ENCODE peak calls at places on chromosome 2, in ten cellular contexts. One of them, this sample, is unnamed.

GRCh38 chr2:132489150-132489549 is 72.5 kb downstream of the GPR39 start:
- DNase-seq in prostate gland: no peak
- DNase-seq in colonic mucosa: no peak
- DNase-seq in mesendoderm: peak; percentile 76
- DNase-seq in left ventricle myocardium inferior: peak; percentile 16
- DNase-seq in cardiac muscle cell: peak; percentile 86
- DNase-seq in fibroblast of lung: peak; percentile 28
- DNase-seq in CD8-positive, alpha-beta memory T cell: no peak
- DNase-seq in heart right ventricle: peak; percentile 21
- DNase-seq in SK-N-SH: no peak
- DNase-seq in this sample: no peak

GRCh38 chr2:135337066-135337465 is 194.0 kb downstream of the ZRANB3 start:
- DNase-seq in heart right ventricle: no peak
- DNase-seq in cardiac muscle cell: no peak
- DNase-seq in mesendoderm: no peak
- DNase-seq in fibroblast of lung: peak; percentile 9
- DNase-seq in left ventricle myocardium inferior: no peak
- DNase-seq in CD8-positive, alpha-beta memory T cell: no peak
- DNase-seq in prostate gland: no peak
- DNase-seq in SK-N-SH: no peak
- DNase-seq in colonic mucosa: no peak
- DNase-seq in this sample: no peak

GRCh38 chr2:60569680-60570111 is 16.2 kb upstream of the BCL11A start:
- DNase-seq in heart right ventricle: no peak
- DNase-seq in colonic mucosa: no peak
- DNase-seq in left ventricle myocardium inferior: no peak
- DNase-seq in SK-N-SH: no peak
- DNase-seq in prostate gland: no peak
- DNase-seq in CD8-positive, alpha-beta memory T cell: no peak
- DNase-seq in mesendoderm: peak; percentile 56
- DNase-seq in cardiac muscle cell: peak; percentile 2
- DNase-seq in fibroblast of lung: no peak
- DNase-seq in this sample: no peak

GRCh38 chr2:167626301-167626700 is 621.1 kb downstream of the STK39 start:
- DNase-seq in cardiac muscle cell: no peak
- DNase-seq in CD8-positive, alpha-beta memory T cell: no peak
- DNase-seq in fibroblast of lung: no peak
- DNase-seq in prostate gland: no peak
- DNase-seq in heart right ventricle: no peak
- DNase-seq in mesendoderm: no peak
- DNase-seq in SK-N-SH: no peak
- DNase-seq in left ventricle myocardium inferior: no peak
- DNase-seq in colonic mucosa: no peak
- DNase-seq in this sample: no peak

GRCh38 chr2:160293401-160293911 is 93.4 kb upstream of the ITGB6 start:
- DNase-seq in mesendoderm: peak; percentile 18
- DNase-seq in heart right ventricle: no peak
- DNase-seq in SK-N-SH: peak; percentile 37
- DNase-seq in prostate gland: no peak
- DNase-seq in fibroblast of lung: peak; percentile 94
- DNase-seq in CD8-positive, alpha-beta memory T cell: no peak
- DNase-seq in colonic mucosa: no peak
- DNase-seq in left ventricle myocardium inferior: no peak
- DNase-seq in cardiac muscle cell: no peak
- DNase-seq in this sample: no peak

GRCh38 chr2:10584242-10584753 is 105.5 kb downstream of the NOL10 start:
- DNase-seq in heart right ventricle: no peak
- DNase-seq in CD8-positive, alpha-beta memory T cell: no peak
- DNase-seq in colonic mucosa: no peak
- DNase-seq in cardiac muscle cell: no peak
- DNase-seq in mesendoderm: no peak
- DNase-seq in prostate gland: no peak
- DNase-seq in SK-N-SH: no peak
- DNase-seq in fibroblast of lung: peak; percentile 27
- DNase-seq in left ventricle myocardium inferior: no peak
- DNase-seq in this sample: peak; percentile 58

GRCh38 chr2:32832821-32833220 is 113.9 kb upstream of the LTBP1 start:
- DNase-seq in SK-N-SH: no peak
- DNase-seq in CD8-positive, alpha-beta memory T cell: no peak
- DNase-seq in mesendoderm: peak; percentile 20
- DNase-seq in colonic mucosa: no peak
- DNase-seq in heart right ventricle: no peak
- DNase-seq in cardiac muscle cell: no peak
- DNase-seq in left ventricle myocardium inferior: no peak
- DNase-seq in fibroblast of lung: peak; percentile 83
- DNase-seq in prostate gland: no peak
- DNase-seq in this sample: peak; percentile 68

GRCh38 chr2:39266906-39267434 is 23.2 kb upstream of the CDKL4 start:
- DNase-seq in CD8-positive, alpha-beta memory T cell: no peak
- DNase-seq in cardiac muscle cell: no peak
- DNase-seq in fibroblast of lung: peak; percentile 7
- DNase-seq in colonic mucosa: no peak
- DNase-seq in mesendoderm: no peak
- DNase-seq in left ventricle myocardium inferior: no peak
- DNase-seq in prostate gland: no peak
- DNase-seq in SK-N-SH: no peak
- DNase-seq in heart right ventricle: no peak
- DNase-seq in this sample: no peak

GRCh38 chr2:55871637-55872036 is 51.9 kb downstream of the EFEMP1 start:
- DNase-seq in fibroblast of lung: no peak
- DNase-seq in colonic mucosa: no peak
- DNase-seq in cardiac muscle cell: no peak
- DNase-seq in SK-N-SH: no peak
- DNase-seq in heart right ventricle: no peak
- DNase-seq in CD8-positive, alpha-beta memory T cell: no peak
- DNase-seq in prostate gland: no peak
- DNase-seq in left ventricle myocardium inferior: no peak
- DNase-seq in mesendoderm: no peak
- DNase-seq in this sample: no peak

GRCh38 chr2:95300391-95300938 is 3.3 kb downstream of the KCNIP3 start:
- DNase-seq in prostate gland: peak; percentile 48
- DNase-seq in CD8-positive, alpha-beta memory T cell: no peak
- DNase-seq in fibroblast of lung: no peak
- DNase-seq in heart right ventricle: no peak
- DNase-seq in mesendoderm: no peak
- DNase-seq in colonic mucosa: peak; percentile 55
- DNase-seq in SK-N-SH: no peak
- DNase-seq in cardiac muscle cell: peak; percentile 22
- DNase-seq in left ventricle myocardium inferior: no peak
- DNase-seq in this sample: no peak

GRCh38 chr2:17638181-17638743 is 97.8 kb downstream of the VSNL1 start:
- DNase-seq in colonic mucosa: no peak
- DNase-seq in CD8-positive, alpha-beta memory T cell: no peak
- DNase-seq in heart right ventricle: no peak
- DNase-seq in fibroblast of lung: no peak
- DNase-seq in SK-N-SH: no peak
- DNase-seq in mesendoderm: no peak
- DNase-seq in prostate gland: no peak
- DNase-seq in left ventricle myocardium inferior: no peak
- DNase-seq in cardiac muscle cell: no peak
- DNase-seq in this sample: no peak

GRCh38 chr2:218807626-218808025 is 24.0 kb downstream of the PRKAG3 start:
- DNase-seq in left ventricle myocardium inferior: no peak
- DNase-seq in heart right ventricle: no peak
- DNase-seq in fibroblast of lung: no peak
- DNase-seq in prostate gland: no peak
- DNase-seq in mesendoderm: no peak
- DNase-seq in CD8-positive, alpha-beta memory T cell: no peak
- DNase-seq in SK-N-SH: no peak
- DNase-seq in colonic mucosa: no peak
- DNase-seq in cardiac muscle cell: no peak
- DNase-seq in this sample: no peak

GRCh38 chr2:71683070-71683469 is 229.7 kb downstream of the DYSF start:
- DNase-seq in colonic mucosa: no peak
- DNase-seq in mesendoderm: no peak
- DNase-seq in left ventricle myocardium inferior: no peak
- DNase-seq in prostate gland: no peak
- DNase-seq in fibroblast of lung: no peak
- DNase-seq in heart right ventricle: no peak
- DNase-seq in cardiac muscle cell: no peak
- DNase-seq in CD8-positive, alpha-beta memory T cell: no peak
- DNase-seq in SK-N-SH: no peak
- DNase-seq in this sample: no peak

GRCh38 chr2:202317080-202317859 is 51.7 kb downstream of the NOP58 start:
- DNase-seq in left ventricle myocardium inferior: peak; percentile 36
- DNase-seq in cardiac muscle cell: no peak
- DNase-seq in mesendoderm: peak; percentile 61
- DNase-seq in fibroblast of lung: peak; percentile 94
- DNase-seq in heart right ventricle: peak; percentile 87
- DNase-seq in prostate gland: peak; percentile 44
- DNase-seq in SK-N-SH: peak; percentile 37
- DNase-seq in colonic mucosa: peak; percentile 86
- DNase-seq in CD8-positive, alpha-beta memory T cell: no peak
- DNase-seq in this sample: no peak

GRCh38 chr2:28662044-28662443 is 89.6 kb upstream of the PPP1CB start:
- DNase-seq in left ventricle myocardium inferior: no peak
- DNase-seq in heart right ventricle: no peak
- DNase-seq in prostate gland: no peak
- DNase-seq in cardiac muscle cell: no peak
- DNase-seq in fibroblast of lung: no peak
- DNase-seq in CD8-positive, alpha-beta memory T cell: no peak
- DNase-seq in SK-N-SH: no peak
- DNase-seq in colonic mucosa: peak; percentile 91
- DNase-seq in mesendoderm: no peak
- DNase-seq in this sample: no peak

GRCh38 chr2:46977266-46977665 is 61.7 kb upstream of the MCFD2 start:
- DNase-seq in SK-N-SH: no peak
- DNase-seq in colonic mucosa: no peak
- DNase-seq in mesendoderm: no peak
- DNase-seq in CD8-positive, alpha-beta memory T cell: no peak
- DNase-seq in heart right ventricle: no peak
- DNase-seq in cardiac muscle cell: no peak
- DNase-seq in left ventricle myocardium inferior: no peak
- DNase-seq in fibroblast of lung: no peak
- DNase-seq in prostate gland: no peak
- DNase-seq in this sample: no peak
- H3K4me1 ChIP-seq in SK-N-SH: no peaks in the 10 kb centered on the region
- H3K4me1 ChIP-seq in colonic mucosa: no peaks in the 10 kb centered on the region
- H3K4me1 ChIP-seq in mesendoderm: no peaks in the 10 kb centered on the region
- H3K4me1 ChIP-seq in CD8-positive, alpha-beta memory T cell: peaks cover 9% of the 10 kb centered on the region
- H3K4me1 ChIP-seq in heart right ventricle: peaks cover 1% of the 10 kb centered on the region
- H3K4me1 ChIP-seq in cardiac muscle cell: no peaks in the 10 kb centered on the region
- H3K4me1 ChIP-seq in left ventricle myocardium inferior: peaks cover 12% of the 10 kb centered on the region
- H3K4me1 ChIP-seq in fibroblast of lung: peaks cover under 1% of the 10 kb centered on the region
- H3K4me1 ChIP-seq in prostate gland: no peaks in the 10 kb centered on the region
- H3K4me1 ChIP-seq in this sample: no peaks in the 10 kb centered on the region

DNA sequence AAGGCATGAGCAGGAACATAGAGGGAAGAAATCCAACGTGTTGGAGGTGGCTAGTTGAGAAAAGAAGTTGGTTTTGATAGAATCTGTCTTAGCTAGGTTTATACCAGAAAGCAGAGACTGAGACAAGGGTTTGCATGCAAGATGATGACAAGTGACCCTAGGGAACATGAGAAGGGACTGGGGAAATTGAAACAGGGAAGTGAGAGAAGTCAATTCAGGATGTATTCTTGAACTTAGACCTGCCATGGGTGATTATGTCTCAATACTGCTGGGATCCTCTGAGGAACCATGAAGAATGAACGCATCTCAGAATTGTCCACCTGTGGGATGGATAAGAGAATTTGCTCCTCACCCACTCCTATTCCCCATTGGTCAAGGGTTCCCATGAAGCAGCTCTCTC is 20.5 kb downstream of the IL36A start:
- DNase-seq in heart right ventricle: no peak
- DNase-seq in cardiac muscle cell: no peak
- DNase-seq in SK-N-SH: no peak
- DNase-seq in left ventricle myocardium inferior: no peak
- DNase-seq in prostate gland: no peak
- DNase-seq in fibroblast of lung: no peak
- DNase-seq in CD8-positive, alpha-beta memory T cell: no peak
- DNase-seq in mesendoderm: no peak
- DNase-seq in colonic mucosa: no peak
- DNase-seq in this sample: no peak
- H3K4me3 ChIP-seq in heart right ventricle: no peak overlapping the region
- H3K4me3 ChIP-seq in cardiac muscle cell: no peak overlapping the region
- H3K4me3 ChIP-seq in SK-N-SH: no peak overlapping the region
- H3K4me3 ChIP-seq in left ventricle myocardium inferior: no peak overlapping the region
- H3K4me3 ChIP-seq in prostate gland: no peak overlapping the region
- H3K4me3 ChIP-seq in fibroblast of lung: no peak overlapping the region
- H3K4me3 ChIP-seq in CD8-positive, alpha-beta memory T cell: no peak overlapping the region
- H3K4me3 ChIP-seq in mesendoderm: no peak overlapping the region
- H3K4me3 ChIP-seq in colonic mucosa: no peak overlapping the region
- H3K4me3 ChIP-seq in this sample: no peak overlapping the region

GRCh38 chr2:45890094-45890646 is 238.7 kb downstream of the PRKCE start:
- DNase-seq in colonic mucosa: no peak
- DNase-seq in CD8-positive, alpha-beta memory T cell: no peak
- DNase-seq in cardiac muscle cell: no peak
- DNase-seq in heart right ventricle: no peak
- DNase-seq in mesendoderm: no peak
- DNase-seq in prostate gland: no peak
- DNase-seq in left ventricle myocardium inferior: no peak
- DNase-seq in SK-N-SH: no peak
- DNase-seq in fibroblast of lung: no peak
- DNase-seq in this sample: no peak
- H3K4me1 ChIP-seq in colonic mucosa: peaks cover under 1% of the 10 kb centered on the region
- H3K4me1 ChIP-seq in CD8-positive, alpha-beta memory T cell: peaks cover 43% of the 10 kb centered on the region
- H3K4me1 ChIP-seq in cardiac muscle cell: peaks cover 86% of the 10 kb centered on the region
- H3K4me1 ChIP-seq in heart right ventricle: peaks cover 59% of the 10 kb centered on the region
- H3K4me1 ChIP-seq in mesendoderm: no peaks in the 10 kb centered on the region
- H3K4me1 ChIP-seq in prostate gland: peaks cover 5% of the 10 kb centered on the region
- H3K4me1 ChIP-seq in left ventricle myocardium inferior: peaks cover 60% of the 10 kb centered on the region
- H3K4me1 ChIP-seq in SK-N-SH: peaks cover 11% of the 10 kb centered on the region
- H3K4me1 ChIP-seq in fibroblast of lung: peaks cover 14% of the 10 kb centered on the region
- H3K4me1 ChIP-seq in this sample: no peaks in the 10 kb centered on the region

GRCh38 chr2:64654993-64655666 is 1.4 kb upstream of the SERTAD2 start:
- DNase-seq in left ventricle myocardium inferior: no peak
- DNase-seq in mesendoderm: no peak
- DNase-seq in prostate gland: no peak
- DNase-seq in SK-N-SH: no peak
- DNase-seq in fibroblast of lung: peak; percentile 45
- DNase-seq in colonic mucosa: no peak
- DNase-seq in cardiac muscle cell: no peak
- DNase-seq in heart right ventricle: no peak
- DNase-seq in CD8-positive, alpha-beta memory T cell: no peak
- DNase-seq in this sample: no peak
- H3K4me3 ChIP-seq in left ventricle myocardium inferior: peak overlapping the region; percentile 80
- H3K4me3 ChIP-seq in mesendoderm: no peak overlapping the region
- H3K4me3 ChIP-seq in prostate gland: peak overlapping the region; percentile 96
- H3K4me3 ChIP-seq in SK-N-SH: peak overlapping the region; percentile 85
- H3K4me3 ChIP-seq in fibroblast of lung: peak overlapping the region; percentile 75
- H3K4me3 ChIP-seq in colonic mucosa: no peak overlapping the region
- H3K4me3 ChIP-seq in cardiac muscle cell: peak overlapping the region; percentile 40
- H3K4me3 ChIP-seq in heart right ventricle: peak overlapping the region; percentile 89
- H3K4me3 ChIP-seq in CD8-positive, alpha-beta memory T cell: peak overlapping the region; percentile 69
- H3K4me3 ChIP-seq in this sample: peak overlapping the region; percentile 92

DNA sequence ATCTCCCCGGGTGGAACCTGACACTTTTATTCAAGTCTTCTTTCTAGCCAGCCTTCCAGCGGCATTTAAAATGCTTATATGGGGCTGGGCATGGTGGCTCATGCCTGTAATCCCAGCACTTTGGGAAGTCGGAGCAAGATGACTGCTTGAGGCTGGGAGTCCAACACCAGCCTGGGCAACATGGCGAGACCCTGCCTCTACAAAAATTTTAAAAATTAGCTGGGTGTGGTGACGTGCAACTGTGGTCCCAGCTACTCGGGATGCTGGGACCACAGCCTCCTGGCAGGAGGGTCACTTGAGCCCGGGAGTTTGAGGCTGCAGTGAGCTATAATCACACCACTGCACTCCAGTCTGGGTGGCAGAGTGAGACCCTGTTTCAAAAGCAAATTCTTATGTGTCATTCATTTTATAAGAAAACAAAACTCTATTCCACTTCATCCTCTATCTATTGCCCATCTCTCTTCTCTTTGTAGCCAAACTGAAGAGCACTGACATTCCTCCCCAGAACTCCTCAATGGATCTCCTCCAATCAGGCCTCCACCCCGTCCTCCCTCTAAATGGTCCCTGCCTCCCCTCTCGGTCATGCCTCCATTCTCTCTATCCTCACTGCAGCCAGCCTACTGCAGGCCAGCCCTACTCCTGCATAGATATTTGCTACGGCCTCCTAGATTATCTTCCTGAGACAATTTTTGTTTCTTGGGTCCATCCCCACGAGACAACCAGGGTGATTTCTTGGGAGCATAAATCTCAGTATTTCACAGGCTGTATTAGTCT is 18.0 kb upstream of the RHOB start:
- DNase-seq in fibroblast of lung: no peak
- DNase-seq in mesendoderm: no peak
- DNase-seq in CD8-positive, alpha-beta memory T cell: no peak
- DNase-seq in prostate gland: no peak
- DNase-seq in cardiac muscle cell: no peak
- DNase-seq in left ventricle myocardium inferior: no peak
- DNase-seq in heart right ventricle: no peak
- DNase-seq in SK-N-SH: no peak
- DNase-seq in colonic mucosa: no peak
- DNase-seq in this sample: no peak
- H3K4me1 ChIP-seq in fibroblast of lung: peaks cover 22% of the 10 kb centered on the region
- H3K4me1 ChIP-seq in mesendoderm: no peaks in the 10 kb centered on the region
- H3K4me1 ChIP-seq in CD8-positive, alpha-beta memory T cell: peaks cover 15% of the 10 kb centered on the region
- H3K4me1 ChIP-seq in prostate gland: no peaks in the 10 kb centered on the region
- H3K4me1 ChIP-seq in cardiac muscle cell: no peaks in the 10 kb centered on the region
- H3K4me1 ChIP-seq in left ventricle myocardium inferior: peaks cover 34% of the 10 kb centered on the region
- H3K4me1 ChIP-seq in heart right ventricle: peaks cover 44% of the 10 kb centered on the region
- H3K4me1 ChIP-seq in SK-N-SH: peaks cover 16% of the 10 kb centered on the region
- H3K4me1 ChIP-seq in colonic mucosa: peaks cover 4% of the 10 kb centered on the region
- H3K4me1 ChIP-seq in this sample: no peaks in the 10 kb centered on the region